ENCODE peak calls at places on chromosome 20, in four cellular contexts. One of them, this sample, is unnamed.

GRCh38 chr20:19995220-19995863 is 21.8 kb upstream of the NAA20 start:
- DNase-seq in activated naive CD4-positive, alpha-beta T cell: no peak
- DNase-seq in activated CD4-positive, alpha-beta memory T cell treated with anti-CD3 and anti-CD28 coated beads, Interleukin-2, amount 10 ng/mL, durations not matched to agents 7 days and 5 days: peak
- DNase-seq in G401: peak
- DNase-seq in this sample: peak

GRCh38 chr20:32040142-32040953 is 11.7 kb upstream of the HCK start:
- DNase-seq in activated naive CD4-positive, alpha-beta T cell: no peak
- DNase-seq in activated CD4-positive, alpha-beta memory T cell treated with anti-CD3 and anti-CD28 coated beads, Interleukin-2, amount 10 ng/mL, durations not matched to agents 7 days and 5 days: no peak
- DNase-seq in G401: no peak
- DNase-seq in this sample: peak

GRCh38 chr20:21390768-21391167 is 6.6 kb downstream of the NKX2-4 start:
- DNase-seq in activated naive CD4-positive, alpha-beta T cell: no peak
- DNase-seq in activated CD4-positive, alpha-beta memory T cell treated with anti-CD3 and anti-CD28 coated beads, Interleukin-2, amount 10 ng/mL, durations not matched to agents 7 days and 5 days: no peak
- DNase-seq in G401: no peak
- DNase-seq in this sample: no peak

GRCh38 chr20:22999756-23000155 is 35.4 kb upstream of the SSTR4 start:
- DNase-seq in activated naive CD4-positive, alpha-beta T cell: no peak
- DNase-seq in activated CD4-positive, alpha-beta memory T cell treated with anti-CD3 and anti-CD28 coated beads, Interleukin-2, amount 10 ng/mL, durations not matched to agents 7 days and 5 days: no peak
- DNase-seq in G401: no peak
- DNase-seq in this sample: no peak

GRCh38 chr20:4067600-4068261 is 52.4 kb upstream of the RNF24 start:
- DNase-seq in activated naive CD4-positive, alpha-beta T cell: no peak
- DNase-seq in activated CD4-positive, alpha-beta memory T cell treated with anti-CD3 and anti-CD28 coated beads, Interleukin-2, amount 10 ng/mL, durations not matched to agents 7 days and 5 days: no peak
- DNase-seq in G401: no peak
- DNase-seq in this sample: no peak

GRCh38 chr20:4896119-4896700 is 105.1 kb downstream of the SLC23A2 start:
- DNase-seq in G401: no peak
- DNase-seq in activated naive CD4-positive, alpha-beta T cell: no peak
- DNase-seq in activated CD4-positive, alpha-beta memory T cell treated with anti-CD3 and anti-CD28 coated beads, Interleukin-2, amount 10 ng/mL, durations not matched to agents 7 days and 5 days: no peak
- DNase-seq in this sample: no peak

GRCh38 chr20:45191926-45192325 is 14.9 kb upstream of the SEMG1 start:
- DNase-seq in activated CD4-positive, alpha-beta memory T cell treated with anti-CD3 and anti-CD28 coated beads, Interleukin-2, amount 10 ng/mL, durations not matched to agents 7 days and 5 days: no peak
- DNase-seq in G401: no peak
- DNase-seq in activated naive CD4-positive, alpha-beta T cell: no peak
- DNase-seq in this sample: no peak

GRCh38 chr20:36585410-36586125 is 12.2 kb downstream of the TGIF2 start:
- DNase-seq in G401: no peak
- DNase-seq in activated CD4-positive, alpha-beta memory T cell treated with anti-CD3 and anti-CD28 coated beads, Interleukin-2, amount 10 ng/mL, durations not matched to agents 7 days and 5 days: no peak
- DNase-seq in activated naive CD4-positive, alpha-beta T cell: no peak
- DNase-seq in this sample: no peak

GRCh38 chr20:23683281-23683680 is 5.6 kb downstream of the CST4 start:
- DNase-seq in activated naive CD4-positive, alpha-beta T cell: no peak
- DNase-seq in G401: no peak
- DNase-seq in activated CD4-positive, alpha-beta memory T cell treated with anti-CD3 and anti-CD28 coated beads, Interleukin-2, amount 10 ng/mL, durations not matched to agents 7 days and 5 days: no peak
- DNase-seq in this sample: no peak

GRCh38 chr20:6940052-6940451 is 172.6 kb downstream of the BMP2 start:
- DNase-seq in G401: no peak
- DNase-seq in activated naive CD4-positive, alpha-beta T cell: no peak
- DNase-seq in activated CD4-positive, alpha-beta memory T cell treated with anti-CD3 and anti-CD28 coated beads, Interleukin-2, amount 10 ng/mL, durations not matched to agents 7 days and 5 days: no peak
- DNase-seq in this sample: peak

GRCh38 chr20:1526896-1527295 is 30.6 kb downstream of the SIRPD start:
- DNase-seq in activated naive CD4-positive, alpha-beta T cell: no peak
- DNase-seq in G401: no peak
- DNase-seq in activated CD4-positive, alpha-beta memory T cell treated with anti-CD3 and anti-CD28 coated beads, Interleukin-2, amount 10 ng/mL, durations not matched to agents 7 days and 5 days: no peak
- DNase-seq in this sample: no peak

GRCh38 chr20:4018015-4018748 is 2.8 kb upstream of the RNF24 start:
- DNase-seq in G401: no peak
- DNase-seq in activated naive CD4-positive, alpha-beta T cell: no peak
- DNase-seq in activated CD4-positive, alpha-beta memory T cell treated with anti-CD3 and anti-CD28 coated beads, Interleukin-2, amount 10 ng/mL, durations not matched to agents 7 days and 5 days: no peak
- DNase-seq in this sample: peak

GRCh38 chr20:58718729-58719128 is 26.1 kb downstream of the NPEPL1 start:
- DNase-seq in activated CD4-positive, alpha-beta memory T cell treated with anti-CD3 and anti-CD28 coated beads, Interleukin-2, amount 10 ng/mL, durations not matched to agents 7 days and 5 days: no peak
- DNase-seq in activated naive CD4-positive, alpha-beta T cell: no peak
- DNase-seq in G401: no peak
- DNase-seq in this sample: no peak

GRCh38 chr20:33209789-33210188 is 7.4 kb upstream of the BPIFA3 start:
- DNase-seq in activated CD4-positive, alpha-beta memory T cell treated with anti-CD3 and anti-CD28 coated beads, Interleukin-2, amount 10 ng/mL, durations not matched to agents 7 days and 5 days: peak
- DNase-seq in activated naive CD4-positive, alpha-beta T cell: peak
- DNase-seq in G401: no peak
- DNase-seq in this sample: peak

GRCh38 chr20:48892849-48893352 is 28.6 kb upstream of the ARFGEF2 start:
- DNase-seq in G401: no peak
- DNase-seq in activated CD4-positive, alpha-beta memory T cell treated with anti-CD3 and anti-CD28 coated beads, Interleukin-2, amount 10 ng/mL, durations not matched to agents 7 days and 5 days: no peak
- DNase-seq in activated naive CD4-positive, alpha-beta T cell: no peak
- DNase-seq in this sample: peak

GRCh38 chr20:62787866-62788265 is 8.4 kb upstream of the MRGBP start:
- DNase-seq in activated naive CD4-positive, alpha-beta T cell: no peak
- DNase-seq in G401: no peak
- DNase-seq in activated CD4-positive, alpha-beta memory T cell treated with anti-CD3 and anti-CD28 coated beads, Interleukin-2, amount 10 ng/mL, durations not matched to agents 7 days and 5 days: no peak
- DNase-seq in this sample: no peak

GRCh38 chr20:6636209-6637159 is 131.0 kb upstream of the BMP2 start:
- DNase-seq in G401: no peak
- DNase-seq in activated CD4-positive, alpha-beta memory T cell treated with anti-CD3 and anti-CD28 coated beads, Interleukin-2, amount 10 ng/mL, durations not matched to agents 7 days and 5 days: no peak
- DNase-seq in activated naive CD4-positive, alpha-beta T cell: no peak
- DNase-seq in this sample: peak

GRCh38 chr20:6162239-6162638 is 39.4 kb upstream of the FERMT1 start:
- DNase-seq in activated naive CD4-positive, alpha-beta T cell: no peak
- DNase-seq in activated CD4-positive, alpha-beta memory T cell treated with anti-CD3 and anti-CD28 coated beads, Interleukin-2, amount 10 ng/mL, durations not matched to agents 7 days and 5 days: no peak
- DNase-seq in G401: peak
- DNase-seq in this sample: peak

GRCh38 chr20:30812739-30813411 is 444.6 kb upstream of the DEFB115 start:
- DNase-seq in G401: no peak
- DNase-seq in activated naive CD4-positive, alpha-beta T cell: no peak
- DNase-seq in activated CD4-positive, alpha-beta memory T cell treated with anti-CD3 and anti-CD28 coated beads, Interleukin-2, amount 10 ng/mL, durations not matched to agents 7 days and 5 days: no peak
- DNase-seq in this sample: no peak

GRCh38 chr20:34024733-34025351 is 31.1 kb downstream of the RALY start:
- DNase-seq in activated naive CD4-positive, alpha-beta T cell: no peak
- DNase-seq in activated CD4-positive, alpha-beta memory T cell treated with anti-CD3 and anti-CD28 coated beads, Interleukin-2, amount 10 ng/mL, durations not matched to agents 7 days and 5 days: no peak
- DNase-seq in G401: no peak
- DNase-seq in this sample: no peak

GRCh38 chr20:62617711-62618483 is 24.4 kb upstream of the SLCO4A1 start:
- DNase-seq in activated naive CD4-positive, alpha-beta T cell: peak
- DNase-seq in activated CD4-positive, alpha-beta memory T cell treated with anti-CD3 and anti-CD28 coated beads, Interleukin-2, amount 10 ng/mL, durations not matched to agents 7 days and 5 days: peak
- DNase-seq in G401: no peak
- DNase-seq in this sample: no peak

GRCh38 chr20:37760322-37760721 is 66.5 kb downstream of the CTNNBL1 start:
- DNase-seq in activated CD4-positive, alpha-beta memory T cell treated with anti-CD3 and anti-CD28 coated beads, Interleukin-2, amount 10 ng/mL, durations not matched to agents 7 days and 5 days: no peak
- DNase-seq in G401: no peak
- DNase-seq in activated naive CD4-positive, alpha-beta T cell: no peak
- DNase-seq in this sample: no peak

GRCh38 chr20:4488407-4489339 is 233.0 kb upstream of the PRND start:
- DNase-seq in activated naive CD4-positive, alpha-beta T cell: no peak
- DNase-seq in G401: no peak
- DNase-seq in activated CD4-positive, alpha-beta memory T cell treated with anti-CD3 and anti-CD28 coated beads, Interleukin-2, amount 10 ng/mL, durations not matched to agents 7 days and 5 days: no peak
- DNase-seq in this sample: no peak

GRCh38 chr20:41178904-41179432 is 41.6 kb downstream of the PLCG1 start:
- DNase-seq in activated naive CD4-positive, alpha-beta T cell: no peak
- DNase-seq in activated CD4-positive, alpha-beta memory T cell treated with anti-CD3 and anti-CD28 coated beads, Interleukin-2, amount 10 ng/mL, durations not matched to agents 7 days and 5 days: peak
- DNase-seq in G401: peak
- DNase-seq in this sample: no peak

GRCh38 chr20:11769825-11770224 is 147.9 kb upstream of the BTBD3 start:
- DNase-seq in activated CD4-positive, alpha-beta memory T cell treated with anti-CD3 and anti-CD28 coated beads, Interleukin-2, amount 10 ng/mL, durations not matched to agents 7 days and 5 days: no peak
- DNase-seq in activated naive CD4-positive, alpha-beta T cell: no peak
- DNase-seq in G401: no peak
- DNase-seq in this sample: no peak

GRCh38 chr20:24614341-24614740 is 144.9 kb downstream of the SYNDIG1 start:
- DNase-seq in activated CD4-positive, alpha-beta memory T cell treated with anti-CD3 and anti-CD28 coated beads, Interleukin-2, amount 10 ng/mL, durations not matched to agents 7 days and 5 days: no peak
- DNase-seq in activated naive CD4-positive, alpha-beta T cell: no peak
- DNase-seq in G401: no peak
- DNase-seq in this sample: no peak

GRCh38 chr20:57609842-57610167 is 10.4 kb downstream of the ZBP1 start:
- DNase-seq in activated naive CD4-positive, alpha-beta T cell: no peak
- DNase-seq in activated CD4-positive, alpha-beta memory T cell treated with anti-CD3 and anti-CD28 coated beads, Interleukin-2, amount 10 ng/mL, durations not matched to agents 7 days and 5 days: no peak
- DNase-seq in G401: no peak
- DNase-seq in this sample: no peak

GRCh38 chr20:49397525-49397924 is 84.9 kb downstream of the KCNB1 start:
- DNase-seq in activated CD4-positive, alpha-beta memory T cell treated with anti-CD3 and anti-CD28 coated beads, Interleukin-2, amount 10 ng/mL, durations not matched to agents 7 days and 5 days: no peak
- DNase-seq in G401: no peak
- DNase-seq in activated naive CD4-positive, alpha-beta T cell: no peak
- DNase-seq in this sample: peak

GRCh38 chr20:49447364-49447763 is 35.1 kb downstream of the KCNB1 start:
- DNase-seq in activated naive CD4-positive, alpha-beta T cell: no peak
- DNase-seq in activated CD4-positive, alpha-beta memory T cell treated with anti-CD3 and anti-CD28 coated beads, Interleukin-2, amount 10 ng/mL, durations not matched to agents 7 days and 5 days: no peak
- DNase-seq in G401: no peak
- DNase-seq in this sample: no peak